ENCODE peak calls at places on chromosomes 7 and 10, in five cellular contexts. Q, V, N, T and P are unnamed samples. For H3K4me1 and H3K27me3, the result is how much of the 10 kb centered on the place peaks cover.

GRCh38 chr10:44813201-44813600 is 97.9 kb upstream of the TMEM72 start:
- DNase-seq in Q (no peak), V (no peak), N (no peak), T (no peak), P (no peak)

GRCh38 chr7:143356414-143357050 is 6.0 kb downstream of the FAM131B start:
- DNase-seq in Q (no peak), V (no peak), N (no peak), T (no peak), P (no peak)

GRCh38 chr7:40162516-40162915 is 27.7 kb downstream of the SUGCT start:
- DNase-seq in Q (no peak), V (no peak), N (no peak), T (no peak), P (no peak)

GRCh38 chr7:28081016-28081415 is 99.6 kb downstream of the JAZF1 start:
- DNase-seq in Q (peak), V (no peak), N (peak), T (no peak), P (no peak)

GRCh38 chr10:65952086-65952485 is 973.8 kb upstream of the LRRTM3 start:
- DNase-seq in Q (no peak), V (no peak), N (no peak), T (no peak), P (no peak)

GRCh38 chr7:91557789-91558396 is 293.7 kb downstream of the FZD1 start:
- DNase-seq in Q (no peak), V (peak), N (peak), T (no peak), P (no peak)

GRCh38 chr7:56471811-56472210 is 355.6 kb upstream of the NUPR2 start:
- DNase-seq in Q (no peak), V (no peak), N (no peak), T (no peak), P (no peak)

GRCh38 chr7:82339958-82340357 is 103.6 kb downstream of the CACNA2D1 start:
- DNase-seq in Q (no peak), V (no peak), N (no peak), T (no peak), P (no peak)

GRCh38 chr7:64884085-64884912 is 18.8 kb upstream of the ZNF273 start:
- DNase-seq in Q (peak), V (no peak), N (no peak), T (no peak), P (no peak)

GRCh38 chr7:114084381-114085312 is 165.8 kb upstream of the PPP1R3A start:
- DNase-seq in Q (peak), V (no peak), N (peak), T (peak), P (no peak)

GRCh38 chr7:122433765-122434164 is 129.2 kb upstream of the FEZF1 start:
- DNase-seq in Q (no peak), V (no peak), N (no peak), T (no peak), P (no peak)

GRCh38 chr10:104350146-104350635 is 3.4 kb upstream of the CFAP58 start:
- DNase-seq in Q (peak), V (peak), N (peak), T (no peak), P (peak)

GRCh38 chr7:140674356-140674800 is 1.6 kb downstream of the ADCK2 start:
- DNase-seq in Q (peak), V (no peak), N (no peak), T (no peak), P (no peak)

GRCh38 chr7:121138262-121138933 is 149.9 kb downstream of the CPED1 start:
- DNase-seq in Q (no peak), V (peak), N (peak), T (no peak), P (no peak)

GRCh38 chr10:27188897-27189296 is 33.7 kb downstream of the MASTL start:
- DNase-seq in Q (no peak), V (no peak), N (no peak), T (no peak), P (no peak)

GRCh38 chr7:74197449-74198108 is 12.2 kb upstream of the LAT2 start:
- DNase-seq in Q (no peak), V (no peak), N (no peak), T (no peak), P (no peak)

GRCh38 chr7:105015631-105015965 is 1.6 kb downstream of the KMT2E start:
- DNase-seq in Q (peak), V (no peak), N (peak), T (no peak), P (peak)

GRCh38 chr7:32290015-32290414 is 200.2 kb downstream of the LSM5 start:
- DNase-seq in Q (no peak), V (no peak), N (no peak), T (no peak), P (no peak)

GRCh38 chr10:110172155-110172554 is 35.2 kb upstream of the MXI1 start:
- DNase-seq in Q (no peak), V (no peak), N (no peak), T (no peak), P (no peak)

GRCh38 chr10:88793747-88794299 is 8.7 kb upstream of the LIPM start:
- DNase-seq in Q (no peak), V (peak), N (peak), T (no peak), P (no peak)

GRCh38 chr10:50373821-50374501 is 122.6 kb upstream of the ASAH2 start:
- DNase-seq in Q (no peak), V (no peak), N (peak), T (no peak), P (no peak)

GRCh38 chr7:131778601-131779000 is 222.2 kb upstream of the PODXL start:
- DNase-seq in Q (no peak), V (no peak), N (no peak), T (no peak), P (no peak)
- H3K4me1 ChIP-seq in Q (under half), V (under half), N (under half), T (under half), P (under half)

GRCh38 chr7:130940326-130940725 is 206.3 kb upstream of the KLF14 start:
- DNase-seq in Q (no peak), V (no peak), N (no peak), T (no peak), P (no peak)
- H3K4me3 ChIP-seq in Q (peak), V (no peak), N (no peak), T (peak), P (peak)

GRCh38 chr10:101231912-101232689 is 2.8 kb upstream of the LBX1 start:
- DNase-seq in Q (no peak), V (no peak), N (no peak), T (no peak), P (no peak)
- H3K27me3 ChIP-seq in Q (half or more), V (under half), N (half or more), T (under half), P (half or more)

GRCh38 chr7:75737856-75738603 is 711 bp downstream of the HIP1 start:
- DNase-seq in Q (no peak), V (no peak), N (peak), T (peak), P (no peak)
- H3K4me1 ChIP-seq in Q (under half), V (under half), N (under half), T (under half), P (under half)

GRCh38 chr10:59582779-59583178 is 126.9 kb downstream of the SLC16A9 start:
- DNase-seq in Q (no peak), V (no peak), N (no peak), T (no peak), P (no peak)
- H3K4me3 ChIP-seq in Q (no peak), V (no peak), N (no peak), T (no peak), P (no peak)

DNA sequence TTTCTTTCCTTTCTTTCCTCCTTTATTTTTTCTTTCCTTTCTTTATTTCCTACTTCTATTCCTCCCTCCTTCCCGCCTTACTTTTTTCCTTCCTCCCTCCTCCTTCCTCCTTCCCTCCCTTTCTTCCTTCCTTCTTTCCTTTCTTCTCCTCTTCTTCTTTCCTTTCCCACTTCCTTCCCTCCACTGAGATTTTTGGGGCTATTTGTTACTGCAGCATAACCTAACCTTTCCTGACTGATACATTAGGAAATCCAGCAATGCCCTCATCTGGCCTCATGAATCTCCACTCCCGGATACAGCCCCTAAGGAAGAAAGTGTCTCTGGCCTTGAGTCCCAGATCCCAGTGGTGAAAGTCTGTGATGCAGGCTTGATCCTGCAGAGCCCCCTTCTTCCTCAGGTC is 38.6 kb upstream of the BAIAP2L1 start:
- DNase-seq in Q (no peak), V (no peak), N (no peak), T (no peak), P (no peak)
- H3K27me3 ChIP-seq in Q (under half), V (under half), N (under half), T (under half), P (under half)